ENCODE peak calls at places on chromosomes 11 and 22, in eight cellular contexts. G is lower lobe of right lung; K is foreskin fibroblast; Z is GM04504; D is ecto neural progenitor cell; M is GM19239; U is LoVo; V is stimulated activated effector memory CD8-positive, alpha-beta T cell treated with anti-CD3 and anti-CD28 coated beads, Interleukin-12 subunit alpha, Interleukin-12 subunit beta, amount 100 ng/mL, for 72 hours. N is an unnamed sample.

GRCh38 chr22:19750666-19751490 is 9.7 kb upstream of the TBX1 start:
- DNase-seq in G (no peak), K (no peak), Z (no peak), D (no peak), M (no peak), U (no peak), V (no peak), N (no peak)

GRCh38 chr11:48066881-48067800 is 86.8 kb downstream of the PTPRJ start:
- DNase-seq in G (no peak), K (no peak), Z (no peak), D (no peak), M (no peak), U (no peak), V (no peak), N (no peak)

GRCh38 chr22:48938741-48939140 is 888.9 kb downstream of the BRD1 start:
- DNase-seq in G (no peak), K (no peak), Z (no peak), D (no peak), M (no peak), U (no peak), V (no peak), N (peak)

GRCh38 chr11:33747969-33748368 is 11.7 kb upstream of the CD59 start:
- DNase-seq in G (no peak), K (no peak), Z (no peak), D (no peak), M (no peak), U (no peak), V (no peak), N (no peak)

GRCh38 chr11:40188848-40189247 is 1270.6 kb downstream of the LRRC4C start:
- DNase-seq in G (no peak), K (no peak), Z (no peak), D (no peak), M (no peak), U (no peak), V (no peak), N (no peak)

GRCh38 chr22:38023045-38023444 is 34.2 kb upstream of the PICK1 start:
- DNase-seq in G (no peak), K (no peak), Z (no peak), D (no peak), M (no peak), U (no peak), V (no peak), N (no peak)

GRCh38 chr11:114909866-114910265 is 231.5 kb downstream of the NXPE2 start:
- DNase-seq in G (no peak), K (no peak), Z (no peak), D (no peak), M (no peak), U (no peak), V (no peak), N (no peak)

GRCh38 chr22:41429232-41429945 is 17.2 kb downstream of the TOB2 start:
- DNase-seq in G (no peak), K (no peak), Z (no peak), D (no peak), M (no peak), U (no peak), V (no peak), N (no peak)

GRCh38 chr11:64969209-64969608 is 2.7 kb downstream of the MAJIN start:
- DNase-seq in G (no peak), K (peak), Z (peak), D (no peak), M (no peak), U (peak), V (no peak), N (peak)

GRCh38 chr11:132106336-132106982 is 736.0 kb downstream of the NTM start:
- DNase-seq in G (no peak), K (no peak), Z (no peak), D (no peak), M (no peak), U (no peak), V (no peak), N (no peak)

GRCh38 chr22:44289429-44290171 is 23.2 kb downstream of the SHISAL1 start:
- DNase-seq in G (no peak), K (peak), Z (peak), D (peak), M (no peak), U (no peak), V (no peak), N (no peak)

GRCh38 chr11:10366568-10367331 is 61.9 kb downstream of the ADM start:
- DNase-seq in G (peak), K (peak), Z (peak), D (peak), M (peak), U (peak), V (peak), N (peak)

GRCh38 chr11:67648140-67648795 is 2.3 kb downstream of the ACY3 start:
- DNase-seq in G (no peak), K (no peak), Z (no peak), D (peak), M (peak), U (no peak), V (no peak), N (no peak)

GRCh38 chr22:35014812-35015211 is 51.1 kb upstream of the ISX start:
- DNase-seq in G (no peak), K (no peak), Z (no peak), D (no peak), M (no peak), U (no peak), V (no peak), N (no peak)

N was measured in colonic mucosa.